ENCODE peak calls at places on chromosomes 13 and 19, in four cellular contexts. M, N, Q and W are unnamed samples.
A peak's percentile ranks its signal among the peaks of the same experiment; 100 is the strongest.

GRCh38 chr13:46751811-46752635 is 44.9 kb downstream of the ESD start:
- DNase-seq in M (no peak), N (no peak), Q (no peak), W (no peak)

GRCh38 chr13:33487575-33488243 is 202.2 kb upstream of the STARD13 start:
- DNase-seq in N (no peak), M (no peak), Q (no peak), W (peak; percentile 87)

GRCh38 chr13:88248393-88248792 is 577.2 kb downstream of the SLITRK5 start:
- DNase-seq in Q (no peak), N (no peak), M (no peak), W (no peak)

GRCh38 chr13:56352356-56352755 is 788.4 kb upstream of the PRR20A start:
- DNase-seq in M (no peak), N (no peak), Q (no peak), W (no peak)

GRCh38 chr13:49616688-49617065 is 11.6 kb upstream of the ARL11 start:
- DNase-seq in Q (no peak), M (no peak), N (no peak), W (no peak)

GRCh38 chr19:29922972-29923371 is 19.1 kb upstream of the URI1 start:
- DNase-seq in Q (no peak), N (no peak), M (no peak), W (no peak)

GRCh38 chr19:43620061-43621001 is 902 bp upstream of the ZNF428 start:
- DNase-seq in M (no peak), Q (no peak), N (no peak), W (peak; percentile 29)

GRCh38 chr13:112890316-112891131 is 78.5 kb upstream of the MCF2L start:
- DNase-seq in N (no peak), M (no peak), Q (no peak), W (no peak)

GRCh38 chr19:42275517-42275916 is 6.5 kb downstream of the CIC start:
- DNase-seq in N (no peak), M (no peak), Q (no peak), W (no peak)

GRCh38 chr13:77300176-77301141 is 26.4 kb downstream of the MYCBP2 start:
- DNase-seq in Q (peak; percentile 6), N (no peak), M (no peak), W (peak; percentile 22)

GRCh38 chr13:113811081-113811928 is 52.3 kb downstream of the TMEM255B start:
- DNase-seq in N (peak; percentile 7), Q (no peak), M (no peak), W (no peak)

GRCh38 chr19:45008554-45008953 is 7.3 kb downstream of the RELB start:
- DNase-seq in N (no peak), Q (no peak), M (peak; percentile 75), W (peak; percentile 58)

GRCh38 chr19:45554481-45554880 is 30.1 kb downstream of the OPA3 start:
- DNase-seq in N (no peak), Q (no peak), M (no peak), W (peak; percentile 80)

GRCh38 chr13:101155920-101156319 is 260.4 kb downstream of the NALCN start:
- DNase-seq in N (no peak), M (no peak), Q (peak; percentile 2), W (no peak)

GRCh38 chr19:32817252-32817912 is 52.2 kb downstream of the SLC7A9 start:
- DNase-seq in N (no peak), Q (no peak), M (no peak), W (no peak)

GRCh38 chr19:21321996-21322395 is 7.2 kb downstream of the ZNF708 start:
- DNase-seq in N (no peak), Q (no peak), M (no peak), W (no peak)

GRCh38 chr19:35352177-35352447 is 4.4 kb downstream of the FFAR1 start:
- DNase-seq in Q (no peak), M (no peak), N (no peak), W (no peak)

GRCh38 chr19:42528354-42529247 is at the start of gene CEACAM1:
- DNase-seq in M (peak; percentile 33), Q (no peak), N (peak; percentile 17), W (peak; percentile 43)

GRCh38 chr13:25292301-25292700 is 5.0 kb upstream of the MTMR6 start:
- DNase-seq in M (no peak), Q (no peak), N (peak; percentile 14), W (peak; percentile 35)

GRCh38 chr13:76711515-76712182 is 174.6 kb downstream of the KCTD12 start:
- DNase-seq in Q (no peak), N (peak; percentile 15), M (no peak), W (peak; percentile 70)

GRCh38 chr13:31166591-31166990 is 4.9 kb upstream of the HSPH1 start:
- DNase-seq in Q (no peak), N (no peak), M (no peak), W (no peak)

GRCh38 chr13:23288995-23289394 is 108.2 kb downstream of the SGCG start:
- DNase-seq in Q (no peak), M (no peak), N (no peak), W (no peak)

GRCh38 chr13:94822356-94822755 is 110.0 kb upstream of the SOX21 start:
- DNase-seq in M (no peak), N (no peak), Q (no peak), W (no peak)

GRCh38 chr13:113034451-113035208 is 65.6 kb downstream of the MCF2L start:
- DNase-seq in N (peak; percentile 39), Q (peak; percentile 54), M (peak; percentile 78), W (no peak)

GRCh38 chr13:80399340-80400163 is 58.6 kb upstream of the SPRY2 start:
- DNase-seq in N (no peak), Q (no peak), M (no peak), W (no peak)

GRCh38 chr13:40622761-40623160 is 43.7 kb downstream of the FOXO1 start:
- DNase-seq in M (no peak), Q (no peak), N (no peak), W (no peak)

GRCh38 chr13:44710576-44710975 is 134.4 kb upstream of the TSC22D1 start:
- DNase-seq in M (no peak), Q (peak; percentile 32), N (no peak), W (peak; percentile 76)

GRCh38 chr19:29526730-29527499 is 1.1 kb downstream of the VSTM2B start:
- DNase-seq in N (no peak), Q (no peak), M (no peak), W (no peak)

GRCh38 chr19:12995596-12996541 is 594 bp downstream of the NFIX start:
- DNase-seq in N (no peak), M (peak; percentile 14), Q (no peak), W (peak; percentile 97)

GRCh38 chr19:17402982-17403855 is 2.2 kb downstream of the BST2 start:
- DNase-seq in N (peak; percentile 44), Q (peak; percentile 62), M (no peak), W (peak; percentile 88)
- H3K4me3 ChIP-seq in N (peak overlapping the region; percentile 65), Q (no peak overlapping the region), M (no peak overlapping the region), W (no peak overlapping the region)

GRCh38 chr19:17842663-17843313 is 5.0 kb downstream of the JAK3 start:
- DNase-seq in N (no peak), M (no peak), Q (no peak), W (peak; percentile 72)
- H3K4me3 ChIP-seq in N (peak overlapping the region; percentile 28), M (no peak overlapping the region), Q (peak overlapping the region; percentile 47), W (no peak overlapping the region)

DNA sequence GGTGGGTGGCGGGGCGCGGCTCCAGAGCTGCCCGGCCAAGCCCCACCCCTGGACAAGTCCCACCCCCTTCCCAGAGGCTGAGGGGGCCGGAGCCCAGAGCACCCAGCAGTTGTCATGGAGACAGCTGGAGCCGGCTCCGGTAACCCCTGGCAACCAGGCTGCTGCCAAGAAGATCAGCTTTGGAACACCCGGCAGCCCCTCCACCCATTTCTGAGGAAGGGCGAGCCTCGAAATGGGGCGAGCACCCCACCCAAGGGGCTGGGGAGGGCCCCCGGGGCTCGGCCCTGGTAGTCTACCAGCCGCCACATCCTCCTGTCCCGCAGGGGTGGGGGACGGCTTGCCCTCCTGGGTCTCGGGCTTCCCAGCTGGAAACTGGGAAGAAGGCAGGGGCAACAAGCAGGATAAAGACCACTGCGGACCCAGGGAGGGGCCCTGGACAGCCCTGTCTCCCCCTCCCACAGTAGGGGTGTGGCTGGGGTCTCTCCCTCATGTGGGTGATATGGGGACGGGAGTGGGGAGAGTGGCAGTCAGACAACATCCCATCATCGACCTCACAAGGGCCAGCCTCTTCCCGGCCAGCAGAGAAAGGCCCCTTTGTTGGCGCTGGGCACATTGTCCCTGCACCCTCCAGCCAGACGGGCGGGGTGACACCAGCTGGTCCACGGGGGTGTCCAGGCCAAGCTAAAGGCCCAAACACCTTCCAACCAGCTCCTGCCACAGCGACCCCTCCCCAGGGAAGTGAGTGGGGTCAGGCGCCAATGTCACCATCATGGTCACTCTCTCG is 1.5 kb downstream of the CERS1 start:
- DNase-seq in M (no peak), N (no peak), Q (peak; percentile 18), W (peak; percentile 98)
- H3K4me3 ChIP-seq in M (peak overlapping the region; percentile 70), N (peak overlapping the region; percentile 66), Q (peak overlapping the region; percentile 76), W (peak overlapping the region; percentile 63)

GRCh38 chr13:102878491-102878890 is 32.7 kb downstream of the ERCC5 start:
- DNase-seq in N (no peak), Q (no peak), M (no peak), W (no peak)
- H3K4me3 ChIP-seq in N (no peak overlapping the region), Q (no peak overlapping the region), M (no peak overlapping the region), W (no peak overlapping the region)

DNA sequence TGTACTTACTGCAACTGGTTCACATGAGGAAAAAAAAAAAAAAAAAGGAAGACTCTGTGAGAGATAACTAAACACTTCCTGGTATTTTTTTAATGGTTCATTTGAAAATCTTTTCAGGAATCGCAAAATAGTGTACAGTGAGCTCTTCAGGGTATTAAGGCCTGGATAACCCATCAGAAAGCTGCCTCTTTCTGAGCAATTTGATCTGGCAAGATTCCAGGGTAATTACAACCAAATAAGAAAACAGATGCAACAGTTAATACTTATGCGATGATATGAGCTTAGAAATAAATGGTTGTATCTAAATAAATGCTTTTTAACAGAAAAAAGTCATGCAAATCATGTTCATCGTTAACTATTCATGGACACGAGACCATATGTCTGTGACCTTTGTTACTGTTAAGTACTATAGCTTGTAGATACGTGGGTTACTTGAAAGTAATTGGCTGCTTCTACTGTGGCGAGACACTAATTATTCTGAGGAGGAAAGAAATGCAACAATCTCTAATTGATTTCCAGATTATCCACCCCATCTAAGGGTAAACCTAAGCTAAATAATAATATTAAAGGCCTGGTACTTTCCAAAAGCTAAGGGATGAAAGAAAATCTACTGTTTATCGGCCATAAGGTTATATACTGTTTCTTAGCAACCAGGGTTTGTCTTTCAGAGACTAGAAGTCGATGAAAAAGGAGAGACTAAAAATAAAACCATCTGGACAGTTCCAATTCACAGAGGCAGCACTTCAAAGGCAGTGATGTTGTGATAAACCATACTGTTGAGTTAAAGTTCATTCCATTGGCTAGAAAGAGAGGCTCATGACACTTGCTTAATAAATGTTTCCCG is 1.7 kb downstream of the EPSTI1 start:
- DNase-seq in M (no peak), Q (no peak), N (no peak), W (no peak)
- H3K4me3 ChIP-seq in M (no peak overlapping the region), Q (no peak overlapping the region), N (peak overlapping the region; percentile 87), W (peak overlapping the region; percentile 27)

GRCh38 chr13:65260938-65261880 is 1968.9 kb downstream of the PCDH9 start:
- DNase-seq in Q (no peak), N (no peak), M (no peak), W (no peak)
- H3K4me3 ChIP-seq in Q (no peak overlapping the region), N (no peak overlapping the region), M (no peak overlapping the region), W (no peak overlapping the region)

GRCh38 chr13:97979556-97979955 is 26.1 kb downstream of the IPO5 start:
- DNase-seq in M (no peak), N (no peak), Q (no peak), W (no peak)
- H3K4me3 ChIP-seq in M (no peak overlapping the region), N (no peak overlapping the region), Q (no peak overlapping the region), W (no peak overlapping the region)